ENCODE peak calls at places on chromosomes 7 and 10, in four cellular contexts. Y, H, C and D are unnamed samples.

GRCh38 chr10:6114299-6114698 is 25.5 kb downstream of the RBM17 start:
- DNase-seq in Y (no peak), H (no peak), C (no peak), D (no peak)

GRCh38 chr10:133421336-133422222 is 2.8 kb downstream of the SPRN start:
- DNase-seq in Y (no peak), H (peak), C (no peak), D (no peak)

GRCh38 chr7:26197153-26198115 is 3.1 kb downstream of the HNRNPA2B1 start:
- DNase-seq in Y (no peak), H (no peak), C (no peak), D (no peak)

GRCh38 chr7:16193631-16194030 is 227.7 kb downstream of the CRPPA start:
- DNase-seq in Y (no peak), H (no peak), C (no peak), D (no peak)

GRCh38 chr10:124923684-124924083 is 18.2 kb upstream of the ZRANB1 start:
- DNase-seq in Y (no peak), H (no peak), C (no peak), D (no peak)

GRCh38 chr7:84697506-84697905 is 489.4 kb downstream of the SEMA3D start:
- DNase-seq in Y (peak), H (no peak), C (no peak), D (no peak)

GRCh38 chr10:87865201-87866025 is 2.0 kb downstream of the PTEN start:
- DNase-seq in Y (no peak), H (no peak), C (no peak), D (no peak)

GRCh38 chr7:151238190-151238810 is 6.0 kb downstream of the CHPF2 start:
- DNase-seq in Y (no peak), H (no peak), C (no peak), D (no peak)

GRCh38 chr7:158494162-158494586 is 93.4 kb downstream of the PTPRN2 start:
- DNase-seq in Y (no peak), H (no peak), C (no peak), D (peak)

GRCh38 chr10:4059471-4060138 is 274.6 kb upstream of the KLF6 start:
- DNase-seq in Y (no peak), H (no peak), C (no peak), D (no peak)